ENCODE peak calls at places on chromosomes 1 and 21, in seven cellular contexts. S is GM12892, D is H1, T is K562, U is GM12878, L is SK-N-SH, J is HepG2. H is an unnamed sample.

GRCh38 chr1:54391450-54392071 is 14.6 kb downstream of the SSBP3 start:
- DNase-seq in S (no peak), T (no peak), L (no peak), D (no peak), J (no peak), U (no peak), H (no peak)

GRCh38 chr1:212158912-212159796 is 123.6 kb downstream of the DTL start:
- DNase-seq in D (no peak), U (peak), J (peak), L (no peak), S (no peak), T (peak), H (peak)

GRCh38 chr1:175036476-175036875 is 13.3 kb upstream of the MRPS14 start:
- DNase-seq in D (no peak), J (no peak), T (no peak), S (no peak), L (no peak), U (no peak), H (no peak)

GRCh38 chr1:103129255-103129654 is 20.9 kb upstream of the COL11A1 start:
- DNase-seq in J (no peak), T (no peak), L (no peak), S (no peak), D (no peak), U (no peak), H (no peak)

GRCh38 chr21:17045214-17045835 is 467.5 kb upstream of the CXADR start:
- DNase-seq in D (no peak), L (peak), J (no peak), U (no peak), T (no peak), S (no peak), H (no peak)

GRCh38 chr1:22264464-22265330 is 121.8 kb upstream of the WNT4 start:
- DNase-seq in U (no peak), S (no peak), T (no peak), L (no peak), J (no peak), D (peak), H (no peak)

GRCh38 chr1:89547563-89548485 is 23.2 kb downstream of the LRRC8B start:
- DNase-seq in S (no peak), D (no peak), U (no peak), J (peak), L (peak), T (no peak), H (no peak)

GRCh38 chr1:37498872-37499617 is 15.5 kb downstream of the MEAF6 start:
- DNase-seq in T (no peak), D (no peak), J (no peak), L (peak), S (no peak), U (no peak), H (no peak)

GRCh38 chr21:27713159-27714109 is 746.5 kb upstream of the ADAMTS5 start:
- DNase-seq in L (no peak), J (no peak), D (no peak), S (no peak), T (no peak), U (no peak), H (no peak)

GRCh38 chr1:7247683-7248401 is 462.6 kb downstream of the CAMTA1 start:
- DNase-seq in L (no peak), D (no peak), S (no peak), U (no peak), J (no peak), T (no peak), H (no peak)

GRCh38 chr21:32463889-32464300 is 51.4 kb downstream of the EVA1C start:
- DNase-seq in J (peak), L (no peak), S (no peak), U (no peak), D (no peak), T (no peak), H (no peak)

GRCh38 chr21:37564924-37565529 is 198.5 kb downstream of the DYRK1A start:
- DNase-seq in U (no peak), T (peak), D (no peak), S (no peak), L (no peak), J (peak), H (no peak)

GRCh38 chr1:175192630-175193338 is at the start of gene KIAA0040:
- DNase-seq in J (peak), T (peak), U (no peak), L (peak), S (peak), D (no peak), H (peak)

GRCh38 chr1:41464886-41465285 is 19.6 kb downstream of the EDN2 start:
- DNase-seq in U (no peak), T (no peak), J (no peak), L (no peak), S (no peak), D (no peak), H (no peak)

GRCh38 chr1:59705849-59706599 is 108.7 kb upstream of the HOOK1 start:
- DNase-seq in D (no peak), J (no peak), S (no peak), L (no peak), T (no peak), U (no peak), H (no peak)

GRCh38 chr1:203888807-203889251 is 27.4 kb downstream of the SNRPE start:
- DNase-seq in L (no peak), D (no peak), S (no peak), J (no peak), U (no peak), T (no peak), H (no peak)

GRCh38 chr1:206476591-206476990 is 6.3 kb downstream of the IKBKE start:
- DNase-seq in U (no peak), T (no peak), D (no peak), J (no peak), S (no peak), L (no peak), H (no peak)

GRCh38 chr1:117605164-117605810 is 561 bp upstream of the TENT5C start:
- DNase-seq in T (no peak), J (peak), D (no peak), L (peak), U (no peak), S (peak), H (no peak)

GRCh38 chr1:62687421-62687902 is 724 bp downstream of the DOCK7 start:
- DNase-seq in L (peak), T (peak), J (peak), S (peak), U (no peak), D (no peak), H (peak)

GRCh38 chr1:234978397-234979291 is 150.0 kb downstream of the TOMM20 start:
- DNase-seq in T (peak), L (peak), U (peak), J (peak), S (no peak), D (no peak), H (no peak)

GRCh38 chr1:18118491-18118890 is 10.9 kb downstream of the IGSF21 start:
- DNase-seq in U (no peak), T (no peak), S (no peak), D (no peak), J (no peak), L (no peak), H (no peak)

GRCh38 chr21:45010860-45011259 is 63.5 kb upstream of the ADARB1 start:
- DNase-seq in S (no peak), L (no peak), D (no peak), J (no peak), U (no peak), T (no peak), H (no peak)

GRCh38 chr1:47533176-47534039 is 95.6 kb downstream of the FOXD2 start:
- DNase-seq in J (no peak), T (peak), D (no peak), S (no peak), U (no peak), L (peak), H (no peak)

GRCh38 chr1:18962855-18963737 is 6.6 kb upstream of the IFFO2 start:
- DNase-seq in L (no peak), U (no peak), T (no peak), J (no peak), D (no peak), S (no peak), H (no peak)

GRCh38 chr1:26582053-26582835 is 52.7 kb downstream of the RPS6KA1 start:
- DNase-seq in U (no peak), T (no peak), S (no peak), D (no peak), L (no peak), J (no peak), H (no peak)

GRCh38 chr1:193634876-193635275 is 448.5 kb upstream of the B3GALT2 start:
- DNase-seq in S (no peak), D (no peak), L (no peak), U (no peak), J (no peak), T (no peak), H (no peak)

GRCh38 chr1:40783001-40783905 is at the start of gene KCNQ4:
- DNase-seq in T (peak), D (no peak), J (no peak), U (no peak), S (no peak), L (peak), H (peak)

GRCh38 chr1:33036051-33036525 is 595 bp downstream of the AK2 start:
- DNase-seq in D (no peak), T (peak), U (no peak), L (peak), S (no peak), J (peak), H (no peak)

GRCh38 chr1:111476761-111477309 is 3.1 kb downstream of the C1orf162 start:
- DNase-seq in D (no peak), S (no peak), L (no peak), T (no peak), U (peak), J (no peak), H (no peak)

GRCh38 chr1:159957824-159958268 is 3.8 kb upstream of the SLAMF9 start:
- DNase-seq in T (no peak), D (no peak), J (no peak), U (no peak), L (no peak), S (no peak), H (no peak)

GRCh38 chr1:223233410-223234163 is 90.5 kb upstream of the TLR5 start:
- DNase-seq in D (no peak), S (no peak), L (no peak), J (peak), U (no peak), T (peak), H (no peak)

GRCh38 chr1:229022595-229023350 is 248.1 kb upstream of the RAB4A start:
- DNase-seq in L (no peak), J (peak), S (no peak), T (no peak), U (no peak), D (no peak), H (no peak)

GRCh38 chr1:85313888-85314696 is 37.7 kb upstream of the BCL10 start:
- DNase-seq in S (no peak), T (no peak), J (no peak), U (no peak), D (no peak), L (no peak), H (no peak)

GRCh38 chr1:180515364-180515763 is 13.0 kb upstream of the ACBD6 start:
- DNase-seq in D (no peak), T (no peak), S (no peak), U (no peak), L (no peak), J (no peak), H (no peak)

GRCh38 chr1:15245593-15246325 is 1.3 kb upstream of the FHAD1 start:
- DNase-seq in D (no peak), T (no peak), L (no peak), S (no peak), U (no peak), J (no peak), H (no peak)

GRCh38 chr1:185096531-185096930 is 51.2 kb downstream of the RNF2 start:
- DNase-seq in L (no peak), U (no peak), D (no peak), S (no peak), J (no peak), T (no peak), H (no peak)

GRCh38 chr1:232249335-232249734 is 380.6 kb downstream of the SIPA1L2 start:
- DNase-seq in U (no peak), L (no peak), J (no peak), T (no peak), S (no peak), D (no peak), H (no peak)
- TF ChIP-seq TAF1 in U (no peak), L (no peak), J (no peak), T (no peak), S (no peak), D (no peak), H (no peak)

GRCh38 chr1:65890201-65890600 is 97.5 kb downstream of the PDE4B start:
- DNase-seq in S (no peak), J (no peak), D (no peak), U (no peak), T (no peak), L (no peak), H (no peak)
- TF ChIP-seq TAF1 in S (no peak), J (no peak), D (no peak), U (no peak), T (no peak), L (no peak), H (no peak)

GRCh38 chr21:30337644-30338170 is at the start of gene KRTAP27-1:
- DNase-seq in D (no peak), T (no peak), L (no peak), S (no peak), U (no peak), J (no peak), H (no peak)

GRCh38 chr21:30336596-30336995 is 898 bp downstream of the KRTAP27-1 start:
- DNase-seq in T (no peak), S (no peak), J (no peak), U (no peak), L (no peak), D (no peak), H (no peak)

GRCh38 chr21:30345014-30345413 is 3.4 kb downstream of the KRTAP23-1 start:
- DNase-seq in U (no peak), J (no peak), T (no peak), D (no peak), L (no peak), S (no peak), H (no peak)

GRCh38 chr21:30340714-30341573 is 3.5 kb upstream of the KRTAP27-1 start:
- DNase-seq in L (peak), D (no peak), U (no peak), J (peak), T (peak), S (no peak), H (peak)
- TF ChIP-seq TAF1 in L (no peak), D (no peak), U (no peak), J (no peak), T (no peak), S (no peak), H (no peak)

GRCh38 chr1:239742416-239743109 is 349.1 kb upstream of the FMN2 start:
- DNase-seq in T (no peak), J (no peak), S (no peak), D (no peak), U (no peak), L (no peak), H (no peak)
- TF ChIP-seq TAF1 in T (no peak), J (no peak), S (no peak), D (no peak), U (no peak), L (no peak), H (no peak)

GRCh38 chr1:27937524-27937836 is 2.7 kb downstream of the SMPDL3B start:
- DNase-seq in U (no peak), L (no peak), D (no peak), S (no peak), T (no peak), J (no peak), H (no peak)
- TF ChIP-seq TAF1 in U (no peak), L (no peak), D (no peak), S (no peak), T (no peak), J (no peak), H (no peak)

GRCh38 chr1:52238887-52239707 is 97.2 kb downstream of the ZFYVE9 start:
- DNase-seq in D (no peak), S (no peak), U (no peak), L (peak), J (no peak), T (no peak), H (no peak)

GRCh38 chr1:52234708-52235107 is 92.8 kb downstream of the ZFYVE9 start:
- DNase-seq in J (no peak), D (no peak), L (no peak), S (no peak), T (no peak), U (no peak), H (no peak)

GRCh38 chr1:52238474-52238873 is 96.6 kb downstream of the ZFYVE9 start:
- DNase-seq in D (no peak), S (no peak), T (no peak), J (no peak), L (no peak), U (no peak), H (no peak)

GRCh38 chr1:52239708-52240001 is 97.8 kb downstream of the ZFYVE9 start:
- DNase-seq in S (no peak), J (no peak), U (no peak), T (no peak), L (no peak), D (no peak), H (no peak)

DNA sequence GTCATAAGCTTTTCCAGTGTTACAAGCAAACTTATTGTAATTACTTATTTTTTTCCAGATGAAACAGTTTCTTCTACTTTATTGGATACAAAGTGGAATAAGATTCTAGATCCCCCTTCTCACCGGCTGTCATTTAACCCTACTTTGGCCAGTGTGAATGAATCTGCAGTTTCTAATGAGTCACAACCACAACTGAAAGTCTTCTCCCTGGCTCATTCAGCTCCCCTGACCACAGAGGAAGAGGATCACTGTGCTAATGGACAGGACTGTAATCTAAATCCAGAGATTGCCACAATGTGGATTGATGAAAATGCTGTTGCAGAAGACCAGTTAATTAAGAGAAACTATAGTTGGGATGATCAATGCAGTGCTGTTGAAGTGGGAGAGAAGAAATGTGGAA is 95.5 kb downstream of the ZFYVE9 start:
- DNase-seq in J (no peak), U (no peak), L (no peak), S (no peak), D (no peak), T (no peak), H (no peak)
- TF ChIP-seq TAF1 in J (no peak), U (no peak), L (no peak), S (no peak), D (no peak), T (no peak), H (no peak)

DNA sequence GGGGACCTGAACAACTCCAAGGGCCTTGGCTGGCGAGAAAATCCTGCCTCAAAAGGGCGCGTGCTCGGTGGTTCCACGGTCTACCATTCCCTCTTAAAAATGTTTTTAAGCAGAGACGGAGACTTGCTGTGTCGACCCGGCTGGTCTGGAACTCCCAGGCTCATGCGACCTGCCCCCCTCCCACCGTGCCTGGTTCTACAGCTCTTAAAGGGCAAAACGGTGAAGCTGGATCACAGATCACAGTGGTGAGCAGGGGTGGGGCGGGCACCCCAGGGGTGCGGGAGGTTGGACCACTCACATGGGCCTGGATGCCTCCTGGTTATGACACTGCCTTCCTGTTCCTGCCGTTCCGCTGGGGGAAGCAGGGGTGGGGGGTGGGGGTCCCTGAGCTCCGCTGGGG is 4.2 kb upstream of the C1orf159 start:
- DNase-seq in J (no peak), U (no peak), L (no peak), T (no peak), S (no peak), D (no peak), H (no peak)
- TF ChIP-seq TAF1 in J (no peak), U (no peak), L (no peak), T (no peak), S (no peak), D (no peak), H (no peak)

GRCh38 chr1:14190508-14190907 is 408.0 kb upstream of the KAZN start:
- DNase-seq in J (no peak), S (no peak), D (peak), T (no peak), L (no peak), U (no peak), H (no peak)
- TF ChIP-seq TAF1 in J (no peak), S (no peak), D (no peak), T (no peak), L (no peak), U (no peak), H (no peak)

GRCh38 chr21:43001316-43001715 is 27.0 kb downstream of the PKNOX1 start:
- DNase-seq in J (no peak), T (peak), U (no peak), S (no peak), L (no peak), D (no peak), H (no peak)

GRCh38 chr21:43004926-43005325 is 30.6 kb downstream of the PKNOX1 start:
- DNase-seq in T (no peak), L (no peak), S (no peak), U (no peak), J (no peak), D (no peak), H (no peak)

GRCh38 chr21:43006874-43007208 is 32.5 kb downstream of the PKNOX1 start:
- DNase-seq in L (no peak), S (no peak), T (no peak), U (no peak), J (no peak), D (no peak), H (no peak)

DNA sequence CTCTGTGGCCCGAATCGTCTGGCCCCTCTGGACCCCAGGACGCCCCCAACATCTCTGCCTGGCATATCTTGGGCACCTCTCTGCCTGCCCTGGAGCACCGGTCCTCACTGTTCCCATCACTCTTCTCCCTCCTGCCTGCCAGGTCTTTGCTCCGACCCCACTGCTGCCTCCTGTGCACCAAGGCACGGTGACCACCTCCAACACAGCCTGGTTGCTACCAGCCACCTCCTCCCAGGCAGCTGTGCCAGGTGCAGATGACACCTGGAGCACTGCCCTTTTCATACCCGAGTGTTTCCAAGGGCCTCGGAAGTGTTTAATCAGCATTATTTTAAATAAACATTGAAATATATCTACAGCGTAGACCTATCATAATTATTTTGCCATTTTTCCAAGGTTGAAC is 31.3 kb downstream of the PKNOX1 start:
- DNase-seq in D (no peak), S (no peak), L (no peak), T (no peak), U (no peak), J (no peak), H (no peak)
- TF ChIP-seq TAF1 in D (no peak), S (no peak), L (no peak), T (no peak), U (no peak), J (no peak), H (no peak)